ENCODE peak calls at places on chromosomes 5 and 9, in four cellular contexts. T is natural killer cell, I is right atrium auricular region, J is PC-3. X is an unnamed sample.

GRCh38 chr5:129382921-129383672 is 77.0 kb upstream of the ADAMTS19 start:
- DNase-seq in J (no peak), T (no peak), I (no peak), X (no peak)

GRCh38 chr9:2720179-2720654 is 2.9 kb downstream of the KCNV2 start:
- DNase-seq in J (no peak), T (no peak), I (no peak), X (no peak)

GRCh38 chr9:136045595-136046554 is 49.2 kb downstream of the NACC2 start:
- DNase-seq in I (peak; percentile 60), J (no peak), T (no peak), X (peak; percentile 94)

GRCh38 chr5:68240196-68240595 is 24.6 kb downstream of the PIK3R1 start:
- DNase-seq in I (no peak), J (no peak), T (no peak), X (no peak)

GRCh38 chr5:151034422-151035379 is 14.3 kb downstream of the GPX3 start:
- DNase-seq in I (no peak), J (peak; percentile 81), T (no peak), X (no peak)

GRCh38 chr5:151002250-151002649 is 18.1 kb upstream of the GPX3 start:
- DNase-seq in T (no peak), J (peak; percentile 70), I (peak; percentile 61), X (no peak)

GRCh38 chr5:80372780-80373179 is 35.1 kb upstream of the ZFYVE16 start:
- DNase-seq in J (no peak), T (no peak), I (no peak), X (no peak)

GRCh38 chr9:105187781-105188180 is 56.7 kb upstream of the SLC44A1 start:
- DNase-seq in I (no peak), J (peak; percentile 86), T (no peak), X (no peak)

GRCh38 chr5:148125641-148126040 is 42.7 kb upstream of the SPINK14 start:
- DNase-seq in I (no peak), T (no peak), J (peak; percentile 60), X (no peak)

GRCh38 chr5:155729684-155730059 is 597.3 kb upstream of the SGCD start:
- DNase-seq in T (no peak), I (no peak), J (no peak), X (no peak)

GRCh38 chr5:71969464-71969863 is 137.8 kb upstream of the MAP1B start:
- DNase-seq in I (no peak), J (no peak), T (no peak), X (no peak)

GRCh38 chr5:26193626-26194025 is 844.8 kb downstream of the CDH9 start:
- DNase-seq in T (no peak), I (no peak), J (no peak), X (no peak)

GRCh38 chr5:150186137-150186536 is 3.7 kb upstream of the SLC6A7 start:
- DNase-seq in I (no peak), T (no peak), J (no peak), X (no peak)

GRCh38 chr9:37428345-37428744 is 5.8 kb downstream of the GRHPR start:
- DNase-seq in J (no peak), I (no peak), T (no peak), X (no peak)

GRCh38 chr9:12426198-12426864 is 266.9 kb upstream of the TYRP1 start:
- DNase-seq in J (peak; percentile 41), I (no peak), T (no peak), X (no peak)
- TF ChIP-seq CTCF in J (peak; percentile 43), I (no peak), T (no peak), X (no peak)

GRCh38 chr9:30972654-30973053 is 1411.8 kb upstream of the ACO1 start:
- DNase-seq in I (no peak), J (no peak), T (no peak), X (no peak)

GRCh38 chr9:30964332-30964731 is 1420.1 kb upstream of the ACO1 start:
- DNase-seq in J (no peak), T (no peak), I (no peak), X (no peak)

GRCh38 chr9:30970186-30970585 is 1414.3 kb upstream of the ACO1 start:
- DNase-seq in J (no peak), I (no peak), T (no peak), X (no peak)

DNA sequence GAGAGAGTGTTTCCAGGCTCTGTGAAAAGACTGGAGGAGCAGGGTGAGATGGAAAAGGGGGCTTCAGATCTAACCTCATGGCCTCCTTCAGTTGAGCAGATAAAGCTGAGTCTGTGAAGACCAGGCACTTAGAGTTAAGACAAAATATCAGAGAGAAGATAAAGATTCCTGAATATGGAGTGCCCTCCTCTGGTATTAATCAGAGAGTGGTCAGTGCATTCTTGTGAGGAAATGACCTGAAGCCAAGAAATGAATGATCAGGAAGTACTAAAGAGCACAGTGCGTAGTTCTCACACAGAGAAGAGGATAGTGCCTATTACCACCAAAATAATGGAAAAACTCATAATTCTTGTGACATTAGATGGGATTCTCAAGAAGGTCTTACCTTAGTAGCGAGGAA is 1417.0 kb upstream of the ACO1 start:
- DNase-seq in J (peak; percentile 3), T (no peak), I (no peak), X (no peak)
- TF ChIP-seq CTCF in J (peak; percentile 37), T (no peak), I (no peak), X (no peak)

GRCh38 chr5:114018178-114018577 is 343.7 kb upstream of the KCNN2 start:
- DNase-seq in T (no peak), I (no peak), J (no peak), X (no peak)
- TF ChIP-seq CTCF in T (no peak), I (peak; percentile 61), J (peak; percentile 41), X (no peak)

GRCh38 chr5:36060516-36060885 is 6.2 kb downstream of the UGT3A2 start:
- DNase-seq in J (peak; percentile 55), T (no peak), I (no peak), X (no peak)
- TF ChIP-seq CTCF in J (peak; percentile 71), T (no peak), I (no peak), X (no peak)

GRCh38 chr9:76459691-76460635 is 981 bp downstream of the GCNT1 start:
- DNase-seq in J (peak; percentile 43), I (no peak), T (no peak), X (no peak)
- TF ChIP-seq CTCF in J (peak; percentile 45), I (no peak), T (no peak), X (no peak)

DNA sequence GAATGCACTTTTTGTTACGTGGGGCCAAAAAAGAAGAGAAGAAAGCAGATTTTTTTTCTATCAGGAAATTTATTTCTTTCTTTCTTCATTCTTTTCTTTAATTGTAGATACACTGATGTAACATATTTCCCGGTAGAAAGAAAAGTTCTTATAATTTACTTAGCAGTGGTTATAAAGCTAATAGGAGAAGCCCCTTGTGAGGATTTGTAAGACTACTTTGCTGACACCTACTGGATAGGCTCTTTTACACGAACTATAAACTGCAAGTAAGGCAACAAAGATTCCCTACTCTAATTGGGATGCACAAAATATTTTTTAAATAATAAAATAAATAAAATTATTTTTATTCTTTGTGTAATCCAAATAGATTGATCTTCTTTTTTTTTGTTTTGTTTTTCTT is 284.4 kb downstream of the DNAH5 start:
- DNase-seq in J (peak; percentile 53), I (no peak), T (no peak), X (no peak)
- TF ChIP-seq CTCF in J (peak; percentile 57), I (no peak), T (no peak), X (no peak)

GRCh38 chr9:121048175-121048574 is 1.9 kb downstream of the C5 start:
- DNase-seq in T (no peak), J (no peak), I (no peak), X (no peak)
- TF ChIP-seq CTCF in T (no peak), J (no peak), I (no peak), X (no peak)

DNA sequence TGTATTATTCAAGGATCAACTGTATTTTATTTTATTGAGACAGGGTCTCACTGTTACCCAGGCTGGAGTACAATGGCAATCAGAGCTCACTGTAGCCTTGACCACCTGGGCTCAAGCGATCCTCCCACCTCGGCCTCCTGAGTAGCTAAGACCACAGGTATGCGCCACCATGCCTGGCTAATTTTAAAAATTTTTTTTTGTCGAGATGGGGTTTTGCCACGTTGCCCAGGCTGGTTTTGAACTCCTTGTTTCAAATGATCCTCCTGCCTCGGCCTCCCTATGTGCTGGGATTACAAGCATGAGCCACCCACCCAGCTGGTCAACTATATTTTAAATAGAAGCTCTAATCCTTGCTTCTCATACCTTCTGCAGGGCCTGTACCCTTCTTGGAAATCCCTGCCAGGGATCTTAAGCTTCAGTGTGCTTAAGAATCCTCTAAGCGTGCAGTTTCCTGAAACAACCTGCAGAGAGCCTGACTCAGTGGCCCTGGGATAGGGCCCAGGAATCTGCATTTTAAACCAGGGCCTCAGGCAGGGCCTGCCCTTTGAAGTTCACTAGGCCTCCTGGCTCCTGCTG is 2.9 kb downstream of the AKNA start:
- DNase-seq in J (no peak), T (no peak), I (no peak), X (no peak)
- TF ChIP-seq CTCF in J (no peak), T (no peak), I (no peak), X (no peak)